ENCODE peak calls at places on chromosomes 2 and 18, in nine cellular contexts. A, J, R, O, I, G, X, T and M are unnamed samples. For H3K4me1, the result is how much of the 10 kb centered on the place peaks cover.

GRCh38 chr18:3058328-3059191 is 45.6 kb upstream of the LPIN2 start:
- DNase-seq in A (no peak), J (no peak), R (peak), O (no peak), I (peak), G (no peak), X (no peak), T (no peak), M (no peak)

GRCh38 chr18:2351126-2351850 is 220.0 kb downstream of the METTL4 start:
- DNase-seq in A (no peak), J (no peak), R (no peak), O (no peak), I (no peak), G (no peak), X (no peak), T (no peak), M (no peak)

GRCh38 chr2:138105358-138105757 is 141.1 kb downstream of the HNMT start:
- DNase-seq in A (no peak), J (no peak), R (peak), O (no peak), I (no peak), G (no peak), X (no peak), T (no peak), M (no peak)

GRCh38 chr2:241859436-241860183 is 916 bp upstream of the PDCD1 start:
- DNase-seq in A (no peak), J (peak), R (no peak), O (no peak), I (no peak), G (no peak), X (peak), T (peak), M (peak)

GRCh38 chr2:198096007-198096406 is 291.6 kb downstream of the PLCL1 start:
- DNase-seq in A (no peak), J (no peak), R (no peak), O (no peak), I (no peak), G (no peak), X (no peak), T (no peak), M (no peak)

GRCh38 chr2:240954436-240955305 is 43.7 kb upstream of the SNED1 start:
- DNase-seq in A (no peak), J (no peak), R (no peak), O (no peak), I (no peak), G (no peak), X (peak), T (no peak), M (no peak)

GRCh38 chr18:58013241-58014211 is 30.5 kb upstream of the NEDD4L start:
- DNase-seq in A (no peak), J (no peak), R (peak), O (no peak), I (peak), G (no peak), X (peak), T (no peak), M (no peak)

GRCh38 chr2:191894681-191895147 is 47.8 kb upstream of the CAVIN2 start:
- DNase-seq in A (no peak), J (no peak), R (peak), O (no peak), I (peak), G (no peak), X (no peak), T (no peak), M (no peak)

GRCh38 chr18:140670-141266 is 17.6 kb upstream of the USP14 start:
- DNase-seq in A (no peak), J (no peak), R (no peak), O (no peak), I (no peak), G (no peak), X (no peak), T (no peak), M (no peak)

GRCh38 chr2:74162951-74163350 is 15.2 kb upstream of the BOLA3 start:
- DNase-seq in A (no peak), J (no peak), R (no peak), O (no peak), I (no peak), G (no peak), X (no peak), T (no peak), M (no peak)

GRCh38 chr2:188598551-188598950 is 306.9 kb downstream of the GULP1 start:
- DNase-seq in A (no peak), J (no peak), R (no peak), O (no peak), I (no peak), G (no peak), X (peak), T (peak), M (no peak)

GRCh38 chr2:238868616-238869292 is 20.9 kb downstream of the TWIST2 start:
- DNase-seq in A (no peak), J (no peak), R (no peak), O (no peak), I (no peak), G (no peak), X (no peak), T (peak), M (peak)

GRCh38 chr2:121766624-121767023 is 11.2 kb downstream of the TSN start:
- DNase-seq in A (no peak), J (no peak), R (no peak), O (no peak), I (no peak), G (no peak), X (no peak), T (no peak), M (no peak)

GRCh38 chr2:185436787-185437372 is 301.7 kb upstream of the FSIP2 start:
- DNase-seq in A (no peak), J (no peak), R (no peak), O (no peak), I (peak), G (no peak), X (no peak), T (no peak), M (no peak)

GRCh38 chr2:60440761-60441160 is 112.7 kb downstream of the BCL11A start:
- DNase-seq in A (no peak), J (no peak), R (no peak), O (no peak), I (peak), G (no peak), X (no peak), T (no peak), M (no peak)

GRCh38 chr18:56738184-56738583 is 87.0 kb downstream of the WDR7 start:
- DNase-seq in A (no peak), J (no peak), R (no peak), O (no peak), I (no peak), G (no peak), X (no peak), T (no peak), M (no peak)

GRCh38 chr2:202115385-202116060 is 42.5 kb downstream of the KIAA2012 start:
- DNase-seq in A (no peak), J (no peak), R (peak), O (no peak), I (peak), G (no peak), X (no peak), T (no peak), M (no peak)

GRCh38 chr18:13232060-13232917 is 13.7 kb downstream of the LDLRAD4 start:
- DNase-seq in A (no peak), J (no peak), R (no peak), O (no peak), I (no peak), G (no peak), X (peak), T (peak), M (peak)

GRCh38 chr2:105405291-105405690 is 6.4 kb upstream of the FHL2 start:
- DNase-seq in A (no peak), J (no peak), R (peak), O (no peak), I (no peak), G (no peak), X (no peak), T (no peak), M (no peak)

GRCh38 chr2:189836644-189837043 is 52.4 kb downstream of the PMS1 start:
- DNase-seq in A (no peak), J (no peak), R (peak), O (no peak), I (peak), G (no peak), X (no peak), T (no peak), M (no peak)

GRCh38 chr2:45943231-45944044 is 292.0 kb downstream of the PRKCE start:
- DNase-seq in A (no peak), J (no peak), R (no peak), O (no peak), I (no peak), G (no peak), X (no peak), T (no peak), M (no peak)

GRCh38 chr2:195575879-195576391 is 81.1 kb upstream of the SLC39A10 start:
- DNase-seq in A (no peak), J (peak), R (peak), O (peak), I (peak), G (no peak), X (no peak), T (no peak), M (no peak)

GRCh38 chr18:14174706-14175085 is 42.5 kb upstream of the ZNF519 start:
- DNase-seq in A (no peak), J (no peak), R (no peak), O (peak), I (no peak), G (no peak), X (no peak), T (no peak), M (no peak)

GRCh38 chr2:115908731-115909130 is 1466.3 kb downstream of the DPP10 start:
- DNase-seq in A (no peak), J (no peak), R (no peak), O (no peak), I (no peak), G (no peak), X (no peak), T (no peak), M (no peak)

GRCh38 chr2:45483997-45484396 is 127.1 kb downstream of the SRBD1 start:
- DNase-seq in A (no peak), J (no peak), R (no peak), O (peak), I (peak), G (no peak), X (no peak), T (no peak), M (no peak)

GRCh38 chr2:181058378-181059269 is 78.2 kb downstream of the UBE2E3 start:
- DNase-seq in A (no peak), J (peak), R (peak), O (peak), I (peak), G (no peak), X (peak), T (no peak), M (no peak)

GRCh38 chr2:48412409-48413259 is 117.3 kb upstream of the STON1 start:
- DNase-seq in A (no peak), J (no peak), R (no peak), O (no peak), I (no peak), G (no peak), X (no peak), T (no peak), M (no peak)

GRCh38 chr2:127179756-127180155 is 40.3 kb downstream of the CYP27C1 start:
- DNase-seq in A (no peak), J (no peak), R (no peak), O (no peak), I (no peak), G (no peak), X (no peak), T (no peak), M (no peak)

GRCh38 chr2:215594766-215595165 is 158.9 kb upstream of the FN1 start:
- DNase-seq in A (no peak), J (no peak), R (no peak), O (no peak), I (peak), G (no peak), X (no peak), T (no peak), M (no peak)

GRCh38 chr2:215982465-215982875 is 30.9 kb downstream of the MREG start:
- DNase-seq in A (no peak), J (no peak), R (peak), O (no peak), I (peak), G (no peak), X (no peak), T (no peak), M (no peak)

GRCh38 chr18:54284967-54285785 is 15.9 kb downstream of the POLI start:
- DNase-seq in A (peak), J (peak), R (no peak), O (no peak), I (peak), G (no peak), X (no peak), T (no peak), M (peak)

GRCh38 chr2:59691518-59692190 is 861.8 kb downstream of the BCL11A start:
- DNase-seq in A (no peak), J (no peak), R (no peak), O (no peak), I (no peak), G (no peak), X (no peak), T (no peak), M (no peak)

GRCh38 chr2:132911726-132912724 is 242.0 kb upstream of the LYPD1 start:
- DNase-seq in A (no peak), J (no peak), R (no peak), O (no peak), I (no peak), G (no peak), X (no peak), T (peak), M (peak)

GRCh38 chr2:221527759-221528444 is 44.2 kb downstream of the EPHA4 start:
- DNase-seq in A (no peak), J (no peak), R (no peak), O (no peak), I (no peak), G (no peak), X (peak), T (no peak), M (no peak)

GRCh38 chr18:70998490-70998889 is 709.6 kb downstream of the SOCS6 start:
- DNase-seq in A (no peak), J (no peak), R (no peak), O (no peak), I (peak), G (no peak), X (no peak), T (no peak), M (no peak)
- TF ChIP-seq CTCF in A (no peak), J (no peak), R (peak), O (no peak), I (peak), G (no peak), X (no peak), T (no peak), M (no peak)

DNA sequence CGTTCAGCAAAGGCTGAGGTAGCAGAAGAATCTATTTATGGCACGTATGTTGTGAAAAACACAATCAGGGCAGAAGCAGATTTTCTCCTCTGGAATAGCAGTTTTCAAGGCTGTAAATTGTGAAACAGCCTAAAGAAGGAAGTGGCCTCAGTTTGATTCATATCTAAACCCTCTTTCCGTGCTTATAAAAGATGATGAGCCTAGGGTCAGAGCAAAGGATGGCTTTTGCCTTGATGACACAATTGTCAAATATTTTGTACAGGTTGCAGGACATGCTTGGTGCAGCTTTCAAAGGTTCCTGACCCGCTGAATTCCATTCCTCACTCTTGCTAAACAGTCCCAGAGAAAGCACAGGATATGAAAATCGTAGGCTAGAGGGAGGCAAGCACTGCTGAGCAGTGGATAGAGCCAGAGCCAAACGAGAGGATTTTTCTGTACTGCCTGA is 106.2 kb upstream of the DLX2 start:
- DNase-seq in A (no peak), J (no peak), R (peak), O (no peak), I (peak), G (no peak), X (no peak), T (no peak), M (no peak)
- H3K27ac ChIP-seq in A (no peak), J (no peak), R (peak), O (no peak), I (no peak), G (no peak), X (no peak), T (peak), M (no peak)

GRCh38 chr18:46179306-46179705 is 75.1 kb downstream of the HAUS1 start:
- DNase-seq in A (no peak), J (no peak), R (no peak), O (no peak), I (no peak), G (no peak), X (no peak), T (no peak), M (no peak)
- H3K4me1 ChIP-seq in A (under half), J (under half), R (under half), O (under half), I (under half), G (under half), X (under half), T (under half), M (half or more)

GRCh38 chr18:48974304-48975220 is 23.8 kb upstream of the SMAD7 start:
- DNase-seq in A (no peak), J (no peak), R (no peak), O (no peak), I (no peak), G (no peak), X (no peak), T (no peak), M (no peak)
- TF ChIP-seq CTCF in A (no peak), J (no peak), R (no peak), O (no peak), I (no peak), G (no peak), X (no peak), T (no peak), M (peak)

GRCh38 chr2:113078350-113078839 is 10.6 kb downstream of the IL1F10 start:
- DNase-seq in A (no peak), J (no peak), R (peak), O (no peak), I (peak), G (no peak), X (peak), T (no peak), M (no peak)
- H3K27ac ChIP-seq in A (no peak), J (no peak), R (peak), O (no peak), I (peak), G (no peak), X (peak), T (no peak), M (no peak)